ENCODE peak calls at places on chromosomes 7 and 10, in nine cellular contexts. S is H54; V is A549; I is activated CD4-positive, CD25-positive, alpha-beta regulatory T cell; O is frontal cortex; U is RWPE1; K is brain microvascular endothelial cell; N is HEK293T; F is GM06990. C is an unnamed sample.

GRCh38 chr10:73873843-73874215 is 526 bp downstream of the CAMK2G start:
- DNase-seq in S (no peak), V (no peak), I (no peak), O (no peak), U (no peak), K (no peak), N (peak; percentile 33), F (no peak), C (peak; percentile 45)

GRCh38 chr10:102729090-102730026 is 14.4 kb upstream of the WBP1L start:
- DNase-seq in S (peak; percentile 73), V (peak; percentile 90), I (peak; percentile 27), O (peak; percentile 87), U (peak; percentile 86), K (peak; percentile 79), N (peak; percentile 90), F (peak; percentile 43), C (peak; percentile 90)

GRCh38 chr10:110138197-110138812 is 69.1 kb upstream of the MXI1 start:
- DNase-seq in S (no peak), V (peak; percentile 53), I (no peak), O (peak; percentile 40), U (peak; percentile 51), K (peak; percentile 16), N (no peak), F (peak; percentile 30), C (peak; percentile 82)

GRCh38 chr10:323651-324293 is 188.5 kb downstream of the ZMYND11 start:
- DNase-seq in S (peak; percentile 82), V (peak; percentile 81), I (no peak), O (peak; percentile 38), U (peak; percentile 90), K (peak; percentile 97), N (no peak), F (peak; percentile 45), C (peak; percentile 31)

GRCh38 chr7:23383225-23383624 is 84.1 kb downstream of the MALSU1 start:
- DNase-seq in S (no peak), V (no peak), I (no peak), O (no peak), U (no peak), K (peak; percentile 46), N (no peak), F (no peak), C (no peak)

GRCh38 chr7:51209426-51209825 is 107.2 kb downstream of the COBL start:
- DNase-seq in S (no peak), V (no peak), I (no peak), O (no peak), U (no peak), K (no peak), N (no peak), F (no peak), C (no peak)

GRCh38 chr10:102509387-102509786 is 5.6 kb downstream of the SUFU start:
- DNase-seq in S (no peak), V (no peak), I (no peak), O (no peak), U (peak; percentile 44), K (peak; percentile 14), N (no peak), F (no peak), C (no peak)

GRCh38 chr7:108454674-108455523 is 1.3 kb downstream of the NRCAM start:
- DNase-seq in S (no peak), V (peak; percentile 61), I (no peak), O (peak; percentile 37), U (peak; percentile 17), K (no peak), N (peak; percentile 47), F (peak; percentile 57), C (peak; percentile 77)

GRCh38 chr10:132827423-132827789 is 41.5 kb upstream of the NKX6-2 start:
- DNase-seq in S (no peak), V (no peak), I (no peak), O (no peak), U (no peak), K (no peak), N (no peak), F (no peak), C (no peak)

GRCh38 chr10:119120413-119120867 is 16.5 kb downstream of the DENND10 start:
- DNase-seq in S (no peak), V (no peak), I (no peak), O (no peak), U (no peak), K (no peak), N (no peak), F (peak; percentile 68), C (no peak)

GRCh38 chr10:114729103-114729659 is 71.1 kb upstream of the ABLIM1 start:
- DNase-seq in S (no peak), V (no peak), I (no peak), O (no peak), U (no peak), K (no peak), N (no peak), F (no peak), C (no peak)

GRCh38 chr7:28778781-28779180 is 179.3 kb downstream of the TRIL start:
- DNase-seq in S (no peak), V (no peak), I (no peak), O (no peak), U (no peak), K (no peak), N (no peak), F (no peak), C (no peak)

GRCh38 chr10:128466831-128467371 is 340.7 kb upstream of the MKI67 start:
- DNase-seq in S (no peak), V (no peak), I (no peak), O (no peak), U (no peak), K (no peak), N (no peak), F (no peak), C (no peak)

GRCh38 chr7:66696774-66697191 is 43.8 kb upstream of the RABGEF1 start:
- DNase-seq in S (no peak), V (no peak), I (no peak), O (no peak), U (peak; percentile 41), K (no peak), N (no peak), F (no peak), C (peak; percentile 35)

GRCh38 chr7:20519641-20520040 is 95.8 kb upstream of the ABCB5 start:
- DNase-seq in S (no peak), V (no peak), I (no peak), O (no peak), U (no peak), K (no peak), N (no peak), F (no peak), C (peak; percentile 6)

GRCh38 chr10:24929056-24929544 is 23.3 kb downstream of the PRTFDC1 start:
- DNase-seq in S (no peak), V (no peak), I (no peak), O (no peak), U (no peak), K (peak; percentile 77), N (no peak), F (peak; percentile 42), C (no peak)

GRCh38 chr7:109622320-109622719 is 1052.6 kb downstream of the DNAJB9 start:
- DNase-seq in S (no peak), V (no peak), I (no peak), O (no peak), U (no peak), K (no peak), N (no peak), F (no peak), C (no peak)

GRCh38 chr7:127840552-127840951 is 188.6 kb downstream of the SND1 start:
- DNase-seq in S (no peak), V (no peak), I (no peak), O (no peak), U (no peak), K (no peak), N (no peak), F (no peak), C (no peak)

GRCh38 chr7:50937727-50938126 is 155.0 kb upstream of the GRB10 start:
- DNase-seq in S (no peak), V (no peak), I (no peak), O (no peak), U (no peak), K (no peak), N (no peak), F (no peak), C (no peak)

GRCh38 chr10:42618424-42618823 is 19.9 kb downstream of the ZNF33B start:
- DNase-seq in S (no peak), V (no peak), I (no peak), O (no peak), U (no peak), K (no peak), N (no peak), F (no peak), C (no peak)

GRCh38 chr10:51162002-51162401 is 87.7 kb downstream of the PRKG1 start:
- DNase-seq in S (no peak), V (no peak), I (no peak), O (peak; percentile 28), U (no peak), K (no peak), N (peak; percentile 7), F (no peak), C (no peak)

GRCh38 chr10:1311707-1312106 is 255.5 kb downstream of the WDR37 start:
- DNase-seq in S (no peak), V (no peak), I (no peak), O (no peak), U (no peak), K (no peak), N (no peak), F (no peak), C (no peak)

GRCh38 chr10:73252445-73253225 is at the start of gene MRPS16:
- DNase-seq in S (peak; percentile 92), V (peak; percentile 96), I (peak; percentile 74), O (peak; percentile 89), U (peak; percentile 93), K (peak; percentile 97), N (peak; percentile 89), F (peak; percentile 92), C (peak; percentile 99)

C was measured in left kidney.